ENCODE peak calls at places on chromosome 14, in seven cellular contexts. G is HL-60, Z is stomach, I is HCT116, P is suprapubic skin, R is SK-N-SH, B is transverse colon. T is an unnamed sample.

GRCh38 chr14:100534528-100535286 is 52.5 kb downstream of the BEGAIN start:
- DNase-seq in G (peak), Z (no peak), I (no peak), P (peak), R (peak), B (peak), T (no peak)

GRCh38 chr14:61543946-61544345 is 151.4 kb upstream of the HIF1A start:
- DNase-seq in G (no peak), Z (no peak), I (no peak), P (no peak), R (no peak), B (no peak), T (no peak)

GRCh38 chr14:36319899-36320209 is 583 bp downstream of the MBIP start:
- DNase-seq in G (no peak), Z (no peak), I (no peak), P (no peak), R (no peak), B (no peak), T (no peak)

GRCh38 chr14:34256223-34256622 is 205.8 kb downstream of the SPTSSA start:
- DNase-seq in G (no peak), Z (no peak), I (no peak), P (no peak), R (no peak), B (no peak), T (no peak)

GRCh38 chr14:77311217-77311616 is 9.5 kb downstream of the POMT2 start:
- DNase-seq in G (no peak), Z (no peak), I (no peak), P (no peak), R (no peak), B (no peak), T (no peak)

GRCh38 chr14:90549794-90550591 is 153.2 kb downstream of the CALM1 start:
- DNase-seq in G (no peak), Z (no peak), I (no peak), P (no peak), R (no peak), B (no peak), T (no peak)

GRCh38 chr14:87852107-87852506 is 140.9 kb downstream of the GALC start:
- DNase-seq in G (no peak), Z (no peak), I (no peak), P (no peak), R (no peak), B (no peak), T (no peak)

GRCh38 chr14:104370256-104370870 is 209.2 kb upstream of the C14orf180 start:
- DNase-seq in G (no peak), Z (peak), I (peak), P (no peak), R (peak), B (no peak), T (peak)

GRCh38 chr14:101480747-101481530 is 80.4 kb upstream of the DIO3 start:
- DNase-seq in G (no peak), Z (peak), I (no peak), P (peak), R (no peak), B (peak), T (no peak)

GRCh38 chr14:72060917-72061316 is 128.7 kb downstream of the RGS6 start:
- DNase-seq in G (no peak), Z (no peak), I (no peak), P (no peak), R (no peak), B (no peak), T (no peak)

GRCh38 chr14:60981626-60982455 is 796 bp downstream of the SLC38A6 start:
- DNase-seq in G (no peak), Z (no peak), I (no peak), P (no peak), R (peak), B (no peak), T (no peak)

GRCh38 chr14:50344116-50344775 is 32.1 kb downstream of the DMAC2L start:
- DNase-seq in G (no peak), Z (no peak), I (no peak), P (no peak), R (no peak), B (no peak), T (no peak)

GRCh38 chr14:65153101-65153500 is 50.8 kb upstream of the MAX start:
- DNase-seq in G (no peak), Z (no peak), I (no peak), P (no peak), R (no peak), B (peak), T (no peak)

GRCh38 chr14:105549481-105549880 is 23.1 kb downstream of the TMEM121 start:
- DNase-seq in G (no peak), Z (no peak), I (no peak), P (no peak), R (no peak), B (no peak), T (no peak)

GRCh38 chr14:61322799-61323290 is 1.5 kb downstream of the PRKCH start:
- DNase-seq in G (no peak), Z (no peak), I (peak), P (no peak), R (peak), B (no peak), T (peak)

GRCh38 chr14:74904623-74905503 is 18.2 kb downstream of the RPS6KL1 start:
- DNase-seq in G (no peak), Z (no peak), I (no peak), P (no peak), R (no peak), B (no peak), T (no peak)

GRCh38 chr14:82341386-82341785 is 807.7 kb upstream of the SEL1L start:
- DNase-seq in G (no peak), Z (no peak), I (no peak), P (no peak), R (no peak), B (no peak), T (no peak)

GRCh38 chr14:75077794-75078193 is 8.4 kb downstream of the ZC2HC1C start:
- DNase-seq in G (no peak), Z (no peak), I (no peak), P (no peak), R (no peak), B (no peak), T (no peak)

GRCh38 chr14:28077005-28077404 is 689.6 kb upstream of the FOXG1 start:
- DNase-seq in G (no peak), Z (no peak), I (no peak), P (no peak), R (no peak), B (no peak), T (no peak)

GRCh38 chr14:62071029-62071428 is 308.8 kb downstream of the SNAPC1 start:
- DNase-seq in G (no peak), Z (no peak), I (no peak), P (no peak), R (no peak), B (no peak), T (no peak)

GRCh38 chr14:33678012-33678411 is 272.9 kb downstream of the EGLN3 start:
- DNase-seq in G (no peak), Z (no peak), I (no peak), P (no peak), R (no peak), B (no peak), T (no peak)

GRCh38 chr14:97251423-97252155 is 454.4 kb downstream of the VRK1 start:
- DNase-seq in G (peak), Z (no peak), I (no peak), P (no peak), R (no peak), B (no peak), T (no peak)

GRCh38 chr14:35034440-35034833 is 11.6 kb upstream of the FAM177A1 start:
- DNase-seq in G (no peak), Z (no peak), I (no peak), P (no peak), R (no peak), B (no peak), T (no peak)

GRCh38 chr14:54652188-54652889 is 85.4 kb downstream of the SAMD4A start:
- DNase-seq in G (no peak), Z (peak), I (peak), P (peak), R (no peak), B (peak), T (peak)

GRCh38 chr14:33915682-33916081 is 35.2 kb downstream of the EGLN3 start:
- DNase-seq in G (no peak), Z (no peak), I (no peak), P (no peak), R (no peak), B (no peak), T (no peak)

GRCh38 chr14:88987516-88987915 is 163.1 kb downstream of the TTC8 start:
- DNase-seq in G (no peak), Z (no peak), I (peak), P (no peak), R (no peak), B (peak), T (no peak)

GRCh38 chr14:55103005-55103640 is 25.9 kb upstream of the LGALS3 start:
- DNase-seq in G (no peak), Z (peak), I (peak), P (peak), R (no peak), B (peak), T (peak)

GRCh38 chr14:91466192-91466591 is 43.9 kb downstream of the PPP4R3A start:
- DNase-seq in G (no peak), Z (no peak), I (no peak), P (no peak), R (no peak), B (no peak), T (no peak)

GRCh38 chr14:101069666-101070362 is 166.3 kb upstream of the RTL1 start:
- DNase-seq in G (no peak), Z (peak), I (no peak), P (peak), R (no peak), B (peak), T (no peak)

GRCh38 chr14:31283568-31284252 is 76.1 kb upstream of the HECTD1 start:
- DNase-seq in G (peak), Z (no peak), I (no peak), P (no peak), R (no peak), B (no peak), T (no peak)

GRCh38 chr14:101620039-101620788 is 58.9 kb downstream of the DIO3 start:
- DNase-seq in G (no peak), Z (no peak), I (no peak), P (no peak), R (no peak), B (no peak), T (no peak)

GRCh38 chr14:90619911-90620310 is 196.3 kb downstream of the TTC7B start:
- DNase-seq in G (no peak), Z (no peak), I (no peak), P (no peak), R (no peak), B (no peak), T (no peak)

GRCh38 chr14:68124885-68125731 is 305.5 kb downstream of the RAD51B start:
- DNase-seq in G (no peak), Z (no peak), I (no peak), P (no peak), R (no peak), B (no peak), T (no peak)

GRCh38 chr14:67514203-67514607 is 18.9 kb upstream of the PLEKHH1 start:
- DNase-seq in G (no peak), Z (no peak), I (no peak), P (no peak), R (peak), B (peak), T (peak)

DNA sequence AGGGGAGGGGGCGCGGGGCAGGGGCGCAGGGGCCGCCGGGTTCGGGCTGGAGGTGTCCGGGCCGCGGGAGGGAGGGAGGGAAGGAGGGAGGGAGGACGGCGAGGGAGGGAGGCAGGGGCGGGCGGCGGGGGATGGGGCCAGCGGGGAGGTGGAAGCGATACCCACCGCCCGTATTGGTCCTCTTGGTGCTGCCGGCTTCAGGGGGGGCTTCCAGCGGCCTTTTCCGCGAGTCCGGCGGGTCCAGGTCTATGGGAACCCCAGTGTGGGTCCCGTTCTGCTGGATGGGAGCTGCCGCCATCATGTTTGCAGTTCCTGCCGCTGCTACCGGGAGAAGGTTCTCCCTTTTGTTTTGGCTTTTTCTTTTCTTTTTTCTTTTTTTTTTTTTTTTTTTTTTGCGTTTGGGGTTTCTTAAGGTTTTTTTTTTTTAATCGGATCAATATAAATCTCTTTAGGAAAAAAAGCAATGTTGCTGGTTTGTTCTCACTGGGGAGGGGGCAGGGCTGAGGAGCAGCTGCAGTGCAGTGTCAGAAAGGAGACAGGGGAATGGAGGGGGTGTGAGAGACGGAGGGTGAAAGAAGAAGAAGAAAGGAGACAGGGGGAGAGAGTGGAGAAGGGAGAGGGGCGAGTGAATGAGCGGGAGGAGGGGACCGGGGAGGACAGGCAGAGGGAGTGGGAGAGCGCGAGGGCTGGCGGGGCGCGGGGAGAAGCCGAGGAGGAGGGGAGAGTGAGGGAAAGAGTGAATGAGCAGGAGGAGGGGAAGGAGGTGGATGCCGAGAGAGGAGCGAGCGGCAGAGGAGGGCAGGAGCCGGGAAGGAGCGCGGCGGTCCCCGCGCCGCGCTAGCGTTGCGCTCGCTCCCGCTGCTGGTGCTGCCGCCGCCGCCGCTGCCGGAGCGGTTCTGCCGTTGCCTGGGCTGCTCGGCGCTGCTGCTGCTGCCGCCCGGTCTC is at the start of gene NOVA1:
- DNase-seq in G (no peak), Z (no peak), I (no peak), P (peak), R (peak), B (peak), T (no peak)
- TF ChIP-seq POLR2AphosphoS5 in G (no peak), Z (no peak), I (no peak), P (no peak), R (no peak), B (no peak), T (no peak)

GRCh38 chr14:81004575-81004974 is 49.2 kb downstream of the TSHR start:
- DNase-seq in G (no peak), Z (no peak), I (no peak), P (no peak), R (no peak), B (no peak), T (no peak)
- H3K27ac ChIP-seq in G (no peak), Z (no peak), I (no peak), P (no peak), R (no peak), B (no peak), T (no peak)

DNA sequence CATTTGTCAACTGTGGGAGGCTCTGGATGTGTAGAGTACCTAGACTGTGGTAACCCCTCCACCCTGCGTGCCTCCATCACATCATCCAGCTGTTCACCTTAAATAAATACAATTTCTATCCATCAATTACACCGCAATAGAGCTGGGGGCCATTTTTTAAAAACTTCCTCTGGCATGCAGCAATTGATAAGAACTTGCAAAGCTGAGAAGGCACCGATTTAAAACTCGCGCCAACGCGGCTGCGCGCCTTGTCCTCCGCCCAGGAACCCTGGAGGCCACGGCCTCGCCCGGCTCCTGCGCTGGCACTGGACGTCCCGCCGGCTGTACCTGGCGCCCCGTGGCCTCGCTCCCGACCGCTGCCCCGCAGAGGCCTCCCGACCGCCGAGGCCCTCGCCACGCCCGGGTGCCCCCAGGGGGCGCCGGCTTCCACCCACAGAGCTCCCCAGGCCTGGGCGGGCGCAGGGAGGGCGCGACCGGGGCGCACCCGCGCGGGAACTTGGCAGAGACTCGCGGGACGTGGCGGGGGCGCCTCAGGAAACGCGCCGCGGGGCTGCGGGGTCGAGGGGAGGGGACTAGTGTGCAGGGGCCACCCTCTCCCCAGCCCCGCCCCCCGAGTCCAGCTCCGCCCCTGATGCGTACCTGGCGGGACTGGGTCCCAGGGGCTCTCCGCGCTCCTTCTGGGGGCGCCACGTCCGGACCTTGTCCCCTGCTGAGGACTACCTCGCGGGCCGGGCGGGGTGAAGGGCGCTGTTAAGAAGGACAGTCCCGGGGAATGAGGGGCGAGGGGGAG is 65.6 kb downstream of the TNFAIP2 start:
- DNase-seq in G (no peak), Z (peak), I (no peak), P (no peak), R (peak), B (peak), T (no peak)
- H3K4me3 ChIP-seq in G (no peak), Z (peak), I (no peak), P (peak), R (no peak), B (no peak), T (peak)

GRCh38 chr14:85074955-85075354 is 455.0 kb upstream of the FLRT2 start:
- DNase-seq in G (no peak), Z (no peak), I (no peak), P (no peak), R (no peak), B (no peak), T (no peak)
- TF ChIP-seq POLR2AphosphoS5 in G (no peak), Z (no peak), I (no peak), P (no peak), R (no peak), B (no peak), T (no peak)

GRCh38 chr14:22567437-22567836 is 21.6 kb downstream of the DAD1 start:
- DNase-seq in G (no peak), Z (no peak), I (no peak), P (no peak), R (no peak), B (no peak), T (no peak)
- H3K27ac ChIP-seq in G (no peak), Z (peak), I (no peak), P (no peak), R (no peak), B (peak), T (no peak)